ENCODE peak calls at places on chromosomes 5 and 9, in eight cellular contexts. G is spleen, C is right atrium auricular region, U is brain microvascular endothelial cell, D is A549, Y is heart right ventricle, W is neural progenitor cell, I is breast epithelium. E is an unnamed sample.

GRCh38 chr5:134100283-134101011 is 14.0 kb upstream of the TCF7 start:
- DNase-seq in G (peak; percentile 87), C (peak; percentile 68), U (peak; percentile 78), D (no peak), Y (no peak), W (peak; percentile 18), I (no peak), E (no peak)

GRCh38 chr9:135083831-135084230 is 3.6 kb upstream of the OLFM1 start:
- DNase-seq in G (no peak), C (no peak), U (no peak), D (no peak), Y (no peak), W (no peak), I (no peak), E (no peak)

GRCh38 chr5:178357127-178357526 is 124.5 kb upstream of the PHYKPL start:
- DNase-seq in G (peak; percentile 81), C (no peak), U (no peak), D (no peak), Y (no peak), W (peak; percentile 86), I (no peak), E (no peak)

GRCh38 chr5:177607452-177608192 is 7.7 kb downstream of the B4GALT7 start:
- DNase-seq in G (peak; percentile 89), C (peak; percentile 75), U (peak; percentile 84), D (peak; percentile 90), Y (peak; percentile 62), W (peak; percentile 90), I (peak; percentile 34), E (peak; percentile 72)

GRCh38 chr9:114310471-114311450 is 12.1 kb upstream of the ORM1 start:
- DNase-seq in G (peak; percentile 51), C (no peak), U (no peak), D (no peak), Y (no peak), W (no peak), I (no peak), E (peak; percentile 46)

GRCh38 chr9:121398374-121398773 is 28.3 kb upstream of the STOM start:
- DNase-seq in G (no peak), C (no peak), U (peak; percentile 99), D (no peak), Y (no peak), W (no peak), I (peak; percentile 75), E (no peak)

GRCh38 chr5:17180957-17181723 is 36.3 kb upstream of the BASP1 start:
- DNase-seq in G (no peak), C (no peak), U (peak; percentile 100), D (peak; percentile 72), Y (no peak), W (no peak), I (no peak), E (no peak)

GRCh38 chr5:112367400-112367799 is 51.7 kb downstream of the EPB41L4A start:
- DNase-seq in G (no peak), C (no peak), U (no peak), D (no peak), Y (peak; percentile 30), W (no peak), I (no peak), E (no peak)

GRCh38 chr9:102840356-102840755 is 154.8 kb upstream of the CYLC2 start:
- DNase-seq in G (no peak), C (no peak), U (no peak), D (no peak), Y (no peak), W (no peak), I (no peak), E (no peak)

GRCh38 chr5:72472031-72472430 is 35.2 kb downstream of the ZNF366 start:
- DNase-seq in G (no peak), C (no peak), U (no peak), D (no peak), Y (no peak), W (no peak), I (no peak), E (no peak)

GRCh38 chr9:110977259-110977709 is 61.0 kb downstream of the LPAR1 start:
- DNase-seq in G (no peak), C (no peak), U (peak; percentile 36), D (peak; percentile 13), Y (no peak), W (no peak), I (peak; percentile 27), E (no peak)

GRCh38 chr5:123795688-123796087 is 283.7 kb downstream of the CSNK1G3 start:
- DNase-seq in G (no peak), C (no peak), U (no peak), D (no peak), Y (no peak), W (no peak), I (no peak), E (no peak)

GRCh38 chr5:33233013-33233463 is 207.7 kb upstream of the TARS1 start:
- DNase-seq in G (no peak), C (no peak), U (no peak), D (no peak), Y (no peak), W (no peak), I (no peak), E (no peak)

GRCh38 chr5:53779541-53779981 is 219.1 kb downstream of the NDUFS4 start:
- DNase-seq in G (no peak), C (no peak), U (peak; percentile 51), D (no peak), Y (peak; percentile 27), W (peak; percentile 23), I (no peak), E (no peak)

GRCh38 chr9:20611751-20612287 is 10.5 kb downstream of the MLLT3 start:
- DNase-seq in G (no peak), C (no peak), U (peak; percentile 72), D (peak; percentile 58), Y (no peak), W (peak; percentile 14), I (no peak), E (no peak)

GRCh38 chr5:87125796-87126195 is 141.9 kb upstream of the RASA1 start:
- DNase-seq in G (no peak), C (no peak), U (no peak), D (no peak), Y (no peak), W (no peak), I (no peak), E (no peak)

GRCh38 chr9:97633859-97634485 is 351 bp downstream of the NCBP1 start:
- DNase-seq in G (no peak), C (no peak), U (no peak), D (peak; percentile 16), Y (no peak), W (no peak), I (no peak), E (no peak)

GRCh38 chr9:93033541-93033940 is 25.0 kb upstream of the SUSD3 start:
- DNase-seq in G (no peak), C (no peak), U (no peak), D (no peak), Y (no peak), W (no peak), I (no peak), E (no peak)

GRCh38 chr9:93032545-93032944 is 26.0 kb upstream of the SUSD3 start:
- DNase-seq in G (no peak), C (no peak), U (no peak), D (no peak), Y (no peak), W (no peak), I (no peak), E (no peak)

GRCh38 chr9:93031629-93032431 is 26.7 kb upstream of the SUSD3 start:
- DNase-seq in G (no peak), C (no peak), U (no peak), D (no peak), Y (no peak), W (no peak), I (no peak), E (no peak)

GRCh38 chr9:93028448-93029006 is 30.0 kb upstream of the SUSD3 start:
- DNase-seq in G (no peak), C (no peak), U (no peak), D (no peak), Y (no peak), W (no peak), I (no peak), E (no peak)

GRCh38 chr9:93030642-93031628 is 27.6 kb upstream of the SUSD3 start:
- DNase-seq in G (no peak), C (no peak), U (no peak), D (no peak), Y (no peak), W (no peak), I (no peak), E (no peak)
- H3K27ac ChIP-seq in G (no peak overlapping the region), C (no peak overlapping the region), U (no peak overlapping the region), D (no peak overlapping the region), Y (no peak overlapping the region), W (no peak overlapping the region), I (no peak overlapping the region), E (no peak overlapping the region)

GRCh38 chr5:76074487-76074886 is 8.7 kb upstream of the SV2C start:
- DNase-seq in G (no peak), C (no peak), U (no peak), D (no peak), Y (no peak), W (peak; percentile 70), I (no peak), E (no peak)
- TF ChIP-seq CTCF in G (peak; percentile 29), C (no peak), U (peak; percentile 44), D (no peak), Y (peak; percentile 38), W (peak; percentile 90), I (no peak), E (no peak)

GRCh38 chr5:151098185-151098813 is 17.5 kb upstream of the TNIP1 start:
- DNase-seq in G (no peak), C (no peak), U (no peak), D (no peak), Y (no peak), W (no peak), I (no peak), E (no peak)
- H3K4me3 ChIP-seq in G (no peak overlapping the region), C (no peak overlapping the region), U (no peak overlapping the region), D (no peak overlapping the region), Y (no peak overlapping the region), W (no peak overlapping the region), I (no peak overlapping the region), E (no peak overlapping the region)

GRCh38 chr9:137194388-137194787 is 5.9 kb downstream of the SSNA1 start:
- DNase-seq in G (no peak), C (no peak), U (no peak), D (no peak), Y (peak; percentile 78), W (peak; percentile 42), I (no peak), E (no peak)

GRCh38 chr9:137192448-137192780 is 3.9 kb downstream of the SSNA1 start:
- DNase-seq in G (no peak), C (no peak), U (no peak), D (no peak), Y (no peak), W (no peak), I (no peak), E (no peak)

GRCh38 chr9:137191691-137192447 is 3.4 kb downstream of the SSNA1 start:
- DNase-seq in G (no peak), C (no peak), U (no peak), D (no peak), Y (no peak), W (no peak), I (no peak), E (no peak)

GRCh38 chr9:137193771-137194170 is 5.3 kb downstream of the SSNA1 start:
- DNase-seq in G (no peak), C (no peak), U (no peak), D (no peak), Y (no peak), W (no peak), I (no peak), E (no peak)

DNA sequence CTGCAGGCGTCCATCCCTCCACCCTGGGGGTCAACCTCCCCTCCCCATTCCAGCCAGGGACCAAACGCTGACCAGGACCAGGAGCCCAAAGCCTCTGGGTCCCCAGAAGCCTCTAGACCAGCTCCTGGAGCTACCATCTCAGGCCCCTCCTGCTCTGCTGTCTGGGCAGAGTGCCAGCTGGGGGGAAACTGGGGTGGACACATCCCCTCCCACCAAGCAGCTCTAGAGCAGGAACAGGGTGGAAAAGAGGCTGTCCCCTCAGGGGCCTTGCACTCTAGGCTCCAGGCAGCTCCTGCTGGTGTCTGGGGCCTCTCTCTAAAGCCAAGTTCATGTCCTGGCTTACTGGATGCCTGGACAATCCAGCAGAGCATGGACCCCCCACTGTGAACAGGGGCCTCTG is 4.4 kb downstream of the SSNA1 start:
- DNase-seq in G (no peak), C (no peak), U (no peak), D (no peak), Y (no peak), W (no peak), I (no peak), E (no peak)
- H3K27ac ChIP-seq in G (no peak overlapping the region), C (no peak overlapping the region), U (no peak overlapping the region), D (no peak overlapping the region), Y (no peak overlapping the region), W (no peak overlapping the region), I (no peak overlapping the region), E (no peak overlapping the region)

E was measured in coronary artery.